ENCODE peak calls at places on chromosome 3, in four cellular contexts. H, F, T and S are unnamed samples.

GRCh38 chr3:20669675-20670074 is 483.7 kb upstream of the SGO1 start:
- DNase-seq in H (no peak), T (no peak), F (no peak), S (no peak)

GRCh38 chr3:24351779-24352469 is 142.7 kb downstream of the THRB start:
- DNase-seq in F (no peak), T (no peak), H (peak; percentile 87), S (peak; percentile 29)

GRCh38 chr3:149314807-149315578 is 18.4 kb downstream of the TM4SF18 start:
- DNase-seq in H (peak; percentile 89), T (no peak), F (no peak), S (no peak)

GRCh38 chr3:145981057-145981456 is 179.9 kb downstream of the PLOD2 start:
- DNase-seq in F (no peak), T (no peak), H (no peak), S (no peak)

GRCh38 chr3:146532406-146532805 is 12.0 kb downstream of the PLSCR1 start:
- DNase-seq in T (no peak), F (no peak), H (no peak), S (no peak)

GRCh38 chr3:195908439-195909293 is at the start of gene TNK2:
- DNase-seq in F (peak; percentile 36), T (no peak), H (no peak), S (peak; percentile 64)

GRCh38 chr3:28835751-28836150 is 445.1 kb upstream of the RBMS3 start:
- DNase-seq in H (no peak), F (peak; percentile 24), T (no peak), S (peak; percentile 70)

GRCh38 chr3:149610351-149611105 is 47.3 kb downstream of the WWTR1 start:
- DNase-seq in F (peak; percentile 23), H (no peak), T (peak; percentile 53), S (peak; percentile 69)

GRCh38 chr3:42053476-42053875 is 37.7 kb upstream of the TRAK1 start:
- DNase-seq in F (no peak), H (no peak), T (peak; percentile 69), S (peak; percentile 39)

GRCh38 chr3:194261581-194262063 is 89.5 kb downstream of the CPN2 start:
- DNase-seq in H (no peak), T (no peak), F (no peak), S (no peak)

GRCh38 chr3:157436583-157437300 is at the start of gene PTX3:
- DNase-seq in F (peak; percentile 39), T (peak; percentile 21), H (peak; percentile 95), S (peak; percentile 69)

GRCh38 chr3:57855281-57855680 is 99.2 kb downstream of the SLMAP start:
- DNase-seq in F (no peak), T (no peak), H (peak; percentile 7), S (no peak)

GRCh38 chr3:27368831-27369607 is at the start of gene NEK10:
- DNase-seq in F (peak; percentile 83), H (peak; percentile 91), T (peak; percentile 85), S (peak; percentile 91)

GRCh38 chr3:169668081-169668956 is 4.8 kb upstream of the MECOM start:
- DNase-seq in T (no peak), H (peak; percentile 44), F (peak; percentile 14), S (peak; percentile 53)

GRCh38 chr3:18469775-18470174 is 44.6 kb upstream of the SATB1 start:
- DNase-seq in F (no peak), T (no peak), H (no peak), S (no peak)

GRCh38 chr3:30610702-30611410 is 4.5 kb downstream of the TGFBR2 start:
- DNase-seq in H (no peak), F (no peak), T (no peak), S (no peak)
- H3K4me3 ChIP-seq in H (peak overlapping the region; percentile 91), F (peak overlapping the region; percentile 15), T (peak overlapping the region; percentile 92), S (peak overlapping the region; percentile 24)

GRCh38 chr3:39153977-39154299 is 547 bp upstream of the CSRNP1 start:
- DNase-seq in T (no peak), F (no peak), H (no peak), S (no peak)
- H3K4me3 ChIP-seq in T (peak overlapping the region; percentile 96), F (peak overlapping the region; percentile 93), H (peak overlapping the region; percentile 41), S (peak overlapping the region; percentile 86)

GRCh38 chr3:49421890-49422378 is 339 bp downstream of the AMT start:
- DNase-seq in H (no peak), T (no peak), F (no peak), S (no peak)
- H3K4me3 ChIP-seq in H (no peak overlapping the region), T (peak overlapping the region; percentile 68), F (peak overlapping the region; percentile 18), S (peak overlapping the region; percentile 26)

DNA sequence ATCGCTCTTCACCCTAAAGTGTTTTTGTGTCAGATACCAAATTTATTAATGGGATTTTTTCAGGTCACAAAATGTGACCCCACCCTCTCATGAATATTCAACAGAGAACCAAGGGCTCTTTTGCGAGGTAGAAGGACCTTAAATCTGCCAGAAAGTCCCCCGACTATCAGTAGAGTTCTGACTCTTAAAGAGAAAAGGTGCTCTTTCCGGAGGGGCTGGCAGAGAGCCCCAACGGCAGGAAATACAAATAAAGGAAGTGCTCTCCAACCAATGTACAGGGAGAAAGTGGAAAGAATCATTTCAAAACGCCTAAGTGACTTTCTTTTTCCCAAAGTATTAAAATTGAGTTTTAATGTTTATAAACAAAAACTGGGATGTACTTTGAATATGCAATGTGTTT is 517.2 kb downstream of the FOXP1 start:
- DNase-seq in H (no peak), F (no peak), T (no peak), S (no peak)
- H3K4me3 ChIP-seq in H (no peak overlapping the region), F (peak overlapping the region; percentile 71), T (peak overlapping the region; percentile 77), S (peak overlapping the region; percentile 78)

GRCh38 chr3:138829097-138829496 is 5.6 kb downstream of the PIK3CB start:
- DNase-seq in H (no peak), T (no peak), F (no peak), S (no peak)
- H3K4me3 ChIP-seq in H (no peak overlapping the region), T (no peak overlapping the region), F (no peak overlapping the region), S (no peak overlapping the region)